ENCODE peak calls at places on chromosomes 2 and 18, in seven cellular contexts. H is iPS-NIHi11; V is NCI-H524; Z is adrenal gland; P is T47D; N is HFFc6; A is activated CD4-positive, alpha-beta T cell treated with anti-CD3 and anti-CD28 coated beads, Interleukin-2, amount 10 ng/mL, durations not matched to agents 7 days and 5 days. O is an unnamed sample.

GRCh38 chr2:113700186-113700841 is 56.1 kb downstream of the SLC35F5 start:
- DNase-seq in H (peak; percentile 29), V (peak; percentile 80), Z (no peak), P (no peak), N (no peak), A (peak; percentile 62), O (no peak)

GRCh38 chr18:25496544-25496943 is 144.6 kb upstream of the ZNF521 start:
- DNase-seq in H (no peak), V (no peak), Z (no peak), P (no peak), N (no peak), A (no peak), O (no peak)

GRCh38 chr2:29954316-29954715 is 32.9 kb upstream of the ALK start:
- DNase-seq in H (no peak), V (no peak), Z (no peak), P (no peak), N (no peak), A (no peak), O (no peak)

GRCh38 chr2:224309216-224309615 is 92.7 kb downstream of the FAM124B start:
- DNase-seq in H (no peak), V (no peak), Z (no peak), P (no peak), N (no peak), A (no peak), O (no peak)

GRCh38 chr2:20650412-20650879 is 452 bp downstream of the HS1BP3 start:
- DNase-seq in H (peak; percentile 65), V (peak; percentile 75), Z (peak; percentile 70), P (no peak), N (peak; percentile 41), A (peak; percentile 43), O (peak; percentile 23)

GRCh38 chr18:48609820-48610815 is 71.3 kb downstream of the CTIF start:
- DNase-seq in H (no peak), V (no peak), Z (no peak), P (no peak), N (no peak), A (no peak), O (no peak)

GRCh38 chr18:70289351-70290330 is 796 bp downstream of the SOCS6 start:
- DNase-seq in H (peak; percentile 80), V (peak; percentile 16), Z (peak; percentile 57), P (peak; percentile 22), N (peak; percentile 14), A (peak; percentile 8), O (peak; percentile 57)

GRCh38 chr18:21914739-21915319 is 174.2 kb downstream of the MIB1 start:
- DNase-seq in H (peak; percentile 55), V (peak; percentile 65), Z (peak; percentile 58), P (no peak), N (peak; percentile 40), A (no peak), O (peak; percentile 20)

GRCh38 chr2:132645176-132645575 is 24.8 kb downstream of the LYPD1 start:
- DNase-seq in H (no peak), V (no peak), Z (no peak), P (no peak), N (no peak), A (no peak), O (no peak)

GRCh38 chr2:118112771-118113334 is 24.6 kb downstream of the INSIG2 start:
- DNase-seq in H (no peak), V (no peak), Z (no peak), P (no peak), N (peak; percentile 83), A (no peak), O (no peak)

GRCh38 chr2:23221901-23222300 is 163.1 kb upstream of the KLHL29 start:
- DNase-seq in H (no peak), V (no peak), Z (no peak), P (no peak), N (no peak), A (no peak), O (no peak)

GRCh38 chr18:10131783-10132381 is 218.1 kb downstream of the VAPA start:
- DNase-seq in H (peak; percentile 80), V (peak; percentile 52), Z (no peak), P (no peak), N (no peak), A (no peak), O (peak; percentile 5)

GRCh38 chr18:75198046-75198445 is 10.9 kb downstream of the PTGR3 start:
- DNase-seq in H (no peak), V (no peak), Z (no peak), P (no peak), N (peak; percentile 55), A (no peak), O (no peak)

GRCh38 chr2:1915196-1915595 is 170.9 kb upstream of the PXDN start:
- DNase-seq in H (no peak), V (no peak), Z (no peak), P (no peak), N (no peak), A (no peak), O (no peak)

GRCh38 chr18:74892066-74892627 is 294.5 kb downstream of the ZNF407 start:
- DNase-seq in H (no peak), V (no peak), Z (no peak), P (no peak), N (no peak), A (no peak), O (peak; percentile 22)

GRCh38 chr2:115119086-115119485 is 676.6 kb downstream of the DPP10 start:
- DNase-seq in H (no peak), V (no peak), Z (no peak), P (no peak), N (no peak), A (no peak), O (no peak)

GRCh38 chr2:128868686-128869551 is 550.3 kb upstream of the HS6ST1 start:
- DNase-seq in H (no peak), V (no peak), Z (no peak), P (no peak), N (no peak), A (no peak), O (no peak)